ENCODE peak calls at places on chromosomes 7 and 10, in nine cellular contexts. T is left ventricle myocardium inferior, Z is heart right ventricle, F is mesenchymal stem cell, Q is tibial artery, O is SJSA1, K is spleen, J is heart left ventricle, G is colonic mucosa. B is an unnamed sample.

GRCh38 chr10:89773081-89773480 is 71.7 kb downstream of the KIF20B start:
- DNase-seq in Z (no peak), J (no peak), G (no peak), O (no peak), T (no peak), K (no peak), F (no peak), Q (no peak), B (no peak)

GRCh38 chr10:94991243-94991888 is 52.9 kb downstream of the CYP2C9 start:
- DNase-seq in J (no peak), Z (no peak), T (no peak), K (no peak), O (no peak), F (no peak), Q (no peak), G (no peak), B (no peak)

GRCh38 chr7:103867874-103868273 is 121.6 kb downstream of the RELN start:
- DNase-seq in J (no peak), F (no peak), G (no peak), T (no peak), O (no peak), Z (no peak), Q (no peak), K (no peak), B (no peak)

GRCh38 chr7:18590744-18591340 is 95.3 kb downstream of the HDAC9 start:
- DNase-seq in O (peak; percentile 40), Q (no peak), G (no peak), T (no peak), J (no peak), F (peak; percentile 61), K (no peak), Z (no peak), B (no peak)

GRCh38 chr10:122939819-122940543 is 14.0 kb downstream of the C10orf88 start:
- DNase-seq in Z (no peak), Q (no peak), F (peak; percentile 64), K (no peak), O (no peak), J (no peak), T (no peak), G (no peak), B (no peak)

GRCh38 chr7:133985300-133985699 is 141.8 kb upstream of the LRGUK start:
- DNase-seq in T (no peak), Z (no peak), Q (no peak), G (no peak), K (no peak), O (no peak), F (no peak), J (no peak), B (no peak)

GRCh38 chr10:4837551-4837950 is 11.5 kb downstream of the AKR1E2 start:
- DNase-seq in Z (no peak), G (no peak), F (no peak), O (no peak), T (no peak), Q (no peak), K (no peak), J (no peak), B (no peak)

GRCh38 chr10:107540981-107541380 is 376.5 kb upstream of the SORCS1 start:
- DNase-seq in G (no peak), Z (no peak), T (no peak), J (no peak), K (no peak), Q (no peak), F (no peak), O (no peak), B (no peak)

GRCh38 chr10:91632671-91633550 is at the start of gene PPP1R3C:
- DNase-seq in Z (peak; percentile 88), O (peak; percentile 92), K (peak; percentile 86), Q (peak; percentile 92), F (peak; percentile 84), J (peak; percentile 91), G (peak; percentile 83), T (peak; percentile 90), B (peak; percentile 90)

GRCh38 chr10:52252322-52252721 is 61.8 kb upstream of the DKK1 start:
- DNase-seq in Q (no peak), G (no peak), Z (no peak), J (no peak), O (no peak), T (no peak), K (no peak), F (no peak), B (no peak)

GRCh38 chr7:35526645-35527044 is 168.3 kb downstream of the HERPUD2 start:
- DNase-seq in K (no peak), G (no peak), F (no peak), J (no peak), Z (no peak), T (no peak), Q (no peak), O (no peak), B (no peak)

GRCh38 chr7:81736088-81736487 is 33.8 kb downstream of the HGF start:
- DNase-seq in T (no peak), O (peak; percentile 20), F (no peak), Z (no peak), K (no peak), G (no peak), Q (no peak), J (no peak), B (no peak)

GRCh38 chr10:60576130-60577069 is 186.7 kb upstream of the ANK3 start:
- DNase-seq in K (no peak), Q (no peak), T (no peak), J (no peak), Z (no peak), F (no peak), O (no peak), G (no peak), B (no peak)
- H3K27ac ChIP-seq in K (no peak overlapping the region), Q (no peak overlapping the region), T (peak overlapping the region; percentile 67), J (peak overlapping the region; percentile 50), Z (peak overlapping the region; percentile 62), F (no peak overlapping the region), O (no peak overlapping the region), G (no peak overlapping the region), B (no peak overlapping the region)

GRCh38 chr10:99775850-99776249 is 6.6 kb upstream of the ABCC2 start:
- DNase-seq in F (peak; percentile 90), T (no peak), Q (no peak), J (no peak), G (no peak), O (peak; percentile 86), Z (no peak), K (no peak), B (no peak)

GRCh38 chr10:99782447-99783286 is at the start of gene ABCC2:
- DNase-seq in J (no peak), T (no peak), O (no peak), K (no peak), Q (no peak), F (no peak), G (no peak), Z (no peak), B (no peak)

GRCh38 chr10:99781734-99782429 is 558 bp upstream of the ABCC2 start:
- DNase-seq in T (no peak), G (no peak), O (no peak), Q (no peak), J (no peak), Z (no peak), F (no peak), K (no peak), B (no peak)

GRCh38 chr10:99777918-99778716 is 4.3 kb upstream of the ABCC2 start:
- DNase-seq in G (no peak), K (no peak), Z (no peak), T (no peak), Q (no peak), F (peak; percentile 21), O (no peak), J (no peak), B (no peak)

GRCh38 chr10:99779335-99779734 is 3.1 kb upstream of the ABCC2 start:
- DNase-seq in J (no peak), K (no peak), Q (no peak), G (no peak), T (no peak), F (peak; percentile 88), O (no peak), Z (no peak), B (no peak)
- H3K4me1 ChIP-seq in J (peaks cover 8% of the 10 kb centered on the region), K (peaks cover 4% of the 10 kb centered on the region), Q (no peaks in the 10 kb centered on the region), G (no peaks in the 10 kb centered on the region), T (no peaks in the 10 kb centered on the region), F (peaks cover 14% of the 10 kb centered on the region), O (peaks cover 72% of the 10 kb centered on the region), Z (peaks cover 8% of the 10 kb centered on the region), B (peaks cover 3% of the 10 kb centered on the region)

GRCh38 chr7:2488681-2489080 is 12.5 kb upstream of the GRIFIN start:
- DNase-seq in K (no peak), Q (no peak), O (no peak), Z (no peak), G (no peak), T (no peak), F (no peak), J (no peak), B (no peak)

GRCh38 chr7:2490306-2490705 is 14.1 kb upstream of the GRIFIN start:
- DNase-seq in O (no peak), T (no peak), Q (no peak), Z (no peak), J (no peak), K (no peak), F (no peak), G (no peak), B (no peak)

GRCh38 chr7:2493205-2493604 is 17.0 kb upstream of the GRIFIN start:
- DNase-seq in K (no peak), J (no peak), O (no peak), F (no peak), Z (no peak), G (no peak), Q (no peak), T (no peak), B (no peak)

GRCh38 chr7:2494191-2495130 is 18.3 kb upstream of the GRIFIN start:
- DNase-seq in Q (no peak), O (no peak), Z (no peak), G (no peak), K (no peak), F (no peak), T (peak; percentile 43), J (no peak), B (no peak)

DNA sequence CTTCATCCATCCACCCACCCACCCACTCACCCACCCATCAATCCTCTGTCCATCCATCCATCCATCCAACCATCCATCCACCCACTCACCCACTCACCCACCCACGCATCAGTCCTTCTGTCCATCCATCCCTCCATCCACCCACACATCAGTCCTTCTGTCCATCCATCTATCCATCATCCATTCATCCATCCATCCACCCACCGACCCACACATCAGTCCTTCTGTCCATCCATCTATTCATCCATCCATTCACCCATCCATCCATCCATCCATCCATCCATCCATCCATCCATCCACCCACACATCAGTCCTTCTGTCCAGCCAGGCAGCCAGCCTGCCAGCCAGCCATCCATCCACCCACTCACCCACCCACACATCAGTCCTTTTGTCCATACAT is 15.8 kb upstream of the GRIFIN start:
- DNase-seq in J (no peak), T (no peak), Q (no peak), Z (no peak), O (no peak), F (no peak), K (no peak), G (no peak), B (no peak)
- H3K27me3 ChIP-seq in J (no peaks in the 10 kb centered on the region), T (peaks cover 25% of the 10 kb centered on the region), Q (peaks cover 36% of the 10 kb centered on the region), Z (no peaks in the 10 kb centered on the region), O (no peaks in the 10 kb centered on the region), F (no peaks in the 10 kb centered on the region), K (no peaks in the 10 kb centered on the region), G (no peaks in the 10 kb centered on the region), B (peaks cover 1% of the 10 kb centered on the region)

DNA sequence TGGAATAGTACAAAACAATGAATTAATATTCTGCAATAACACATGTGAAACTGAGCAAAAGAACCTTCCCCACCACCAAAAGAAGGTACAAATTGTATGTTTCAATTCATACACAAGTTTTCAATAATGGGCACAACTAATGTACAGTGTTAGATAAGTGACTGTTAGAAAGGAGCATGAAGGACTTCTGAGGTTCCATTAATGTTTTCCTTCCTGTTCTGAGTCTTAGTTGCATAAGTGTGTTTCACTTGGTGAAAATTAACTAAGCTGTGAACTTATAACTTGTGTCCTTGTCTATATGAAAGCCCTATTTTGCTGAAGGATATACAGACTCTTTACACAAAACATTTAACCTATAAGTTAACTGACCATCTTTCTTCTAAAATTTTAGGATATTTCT is 8.2 kb downstream of the GSAP start:
- DNase-seq in F (no peak), Q (no peak), G (no peak), T (no peak), K (no peak), Z (no peak), J (no peak), O (no peak), B (no peak)
- H3K27ac ChIP-seq in F (no peak overlapping the region), Q (no peak overlapping the region), G (no peak overlapping the region), T (no peak overlapping the region), K (no peak overlapping the region), Z (no peak overlapping the region), J (no peak overlapping the region), O (no peak overlapping the region), B (peak overlapping the region; percentile 76)